ENCODE peak calls at places on chromosomes 13 and 19, in eight cellular contexts. H is astrocyte of the spinal cord; G is CD4-positive, alpha-beta memory T cell; M is heart right ventricle; P is gastrocnemius medialis; N is cardiac fibroblast; Q is uterus; A is keratinocyte. Z is an unnamed sample.

GRCh38 chr13:72666391-72666790 is 61.0 kb downstream of the MZT1 start:
- DNase-seq in M (no peak), H (no peak), G (no peak), N (no peak), Q (no peak), A (no peak), P (no peak), Z (no peak)

GRCh38 chr13:46339035-46339666 is 47.9 kb downstream of the RUBCNL start:
- DNase-seq in M (no peak), A (no peak), H (peak), N (peak), Q (no peak), G (no peak), P (peak), Z (no peak)

GRCh38 chr13:22945321-22946226 is 235.2 kb upstream of the SGCG start:
- DNase-seq in A (no peak), P (no peak), Q (no peak), N (no peak), M (no peak), H (no peak), G (no peak), Z (no peak)

GRCh38 chr13:40236566-40237168 is 429.8 kb downstream of the FOXO1 start:
- DNase-seq in Q (peak), N (peak), M (no peak), P (peak), G (no peak), H (no peak), A (no peak), Z (no peak)

GRCh38 chr19:21709464-21709863 is 57.9 kb downstream of the ZNF100 start:
- DNase-seq in M (no peak), N (no peak), H (no peak), A (no peak), Q (no peak), G (no peak), P (no peak), Z (no peak)

GRCh38 chr19:461664-462551 is 1.1 kb upstream of the SHC2 start:
- DNase-seq in N (no peak), Q (peak), G (no peak), H (no peak), M (peak), A (no peak), P (no peak), Z (no peak)

GRCh38 chr13:110812111-110812868 is 98.8 kb downstream of the ING1 start:
- DNase-seq in M (no peak), H (peak), A (no peak), N (peak), Q (no peak), G (no peak), P (no peak), Z (no peak)

GRCh38 chr13:37681295-37682032 is 82.9 kb upstream of the POSTN start:
- DNase-seq in H (peak), M (no peak), G (no peak), N (peak), Q (no peak), A (no peak), P (no peak), Z (no peak)

GRCh38 chr13:26964278-26965057 is 203.9 kb upstream of the GPR12 start:
- DNase-seq in P (no peak), M (peak), A (no peak), Q (no peak), G (no peak), H (no peak), N (peak), Z (peak)

GRCh38 chr19:11244846-11245589 is 5.6 kb downstream of the ANGPTL8 start:
- DNase-seq in N (no peak), P (no peak), Q (no peak), A (no peak), G (no peak), M (no peak), H (no peak), Z (no peak)

GRCh38 chr19:5621945-5622464 is 571 bp downstream of the SAFB2 start:
- DNase-seq in P (no peak), H (no peak), A (no peak), Q (peak), M (peak), G (peak), N (peak), Z (no peak)

GRCh38 chr13:40190656-40191100 is 475.8 kb downstream of the FOXO1 start:
- DNase-seq in N (peak), Q (peak), H (peak), G (peak), M (no peak), A (peak), P (no peak), Z (peak)

GRCh38 chr13:25882732-25883357 is 169.0 kb downstream of the SHISA2 start:
- DNase-seq in N (no peak), M (no peak), A (no peak), G (no peak), H (peak), Q (no peak), P (no peak), Z (no peak)

GRCh38 chr13:33322965-33323668 is 37.6 kb upstream of the STARD13 start:
- DNase-seq in G (no peak), H (no peak), Q (no peak), N (no peak), M (no peak), A (no peak), P (no peak), Z (no peak)

GRCh38 chr13:112766336-112766735 is 76.5 kb downstream of the ATP11A start:
- DNase-seq in G (no peak), H (no peak), P (no peak), Q (no peak), M (no peak), A (no peak), N (no peak), Z (no peak)

GRCh38 chr13:89806594-89806993 is 1540.9 kb upstream of the MIR17HG start:
- DNase-seq in N (no peak), A (no peak), P (no peak), H (no peak), Q (no peak), G (no peak), M (no peak), Z (no peak)

GRCh38 chr13:93248627-93249047 is 22.0 kb downstream of the GPC6 start:
- DNase-seq in Q (no peak), A (no peak), M (no peak), P (no peak), H (peak), G (no peak), N (no peak), Z (no peak)

GRCh38 chr13:112814905-112815585 is 125.2 kb downstream of the ATP11A start:
- DNase-seq in N (peak), H (peak), P (no peak), G (no peak), A (no peak), M (peak), Q (no peak), Z (no peak)

GRCh38 chr13:79481685-79482052 is 714 bp downstream of the NDFIP2 start:
- DNase-seq in M (no peak), G (no peak), Q (no peak), A (no peak), N (no peak), P (no peak), H (no peak), Z (peak)

GRCh38 chr19:1408300-1409203 is 1.2 kb downstream of the DAZAP1 start:
- DNase-seq in M (peak), A (no peak), N (peak), H (peak), G (peak), P (no peak), Q (no peak), Z (peak)

GRCh38 chr13:77779461-77780272 is 82.2 kb downstream of the SLAIN1 start:
- DNase-seq in Q (peak), P (no peak), N (peak), H (peak), G (peak), M (no peak), A (peak), Z (peak)

GRCh38 chr13:44429311-44429710 is 55.7 kb downstream of the SERP2 start:
- DNase-seq in M (no peak), P (no peak), G (no peak), A (no peak), Q (no peak), H (no peak), N (no peak), Z (no peak)

GRCh38 chr13:29428310-29428991 is 167.0 kb downstream of the SLC7A1 start:
- DNase-seq in A (no peak), P (no peak), G (no peak), Q (no peak), M (peak), H (no peak), N (peak), Z (no peak)

GRCh38 chr13:40522234-40522633 is 144.2 kb downstream of the FOXO1 start:
- DNase-seq in Q (no peak), M (no peak), N (no peak), H (no peak), G (no peak), A (no peak), P (no peak), Z (no peak)

GRCh38 chr13:102774596-102775375 is 1.2 kb upstream of the TEX30 start:
- DNase-seq in P (no peak), A (no peak), M (no peak), Q (no peak), G (no peak), H (no peak), N (no peak), Z (no peak)

GRCh38 chr19:18141031-18141430 is 11.9 kb upstream of the PIK3R2 start:
- DNase-seq in M (no peak), N (peak), A (no peak), P (no peak), Q (no peak), H (no peak), G (no peak), Z (no peak)

GRCh38 chr19:38032151-38032550 is 125.1 kb downstream of the SIPA1L3 start:
- DNase-seq in H (peak), N (peak), Q (no peak), M (no peak), A (no peak), G (no peak), P (no peak), Z (no peak)

GRCh38 chr19:45902651-45903625 is 525 bp upstream of the MYPOP start:
- DNase-seq in A (peak), P (peak), Q (peak), H (peak), N (peak), M (peak), G (peak), Z (peak)

GRCh38 chr13:37173214-37173613 is 67.8 kb upstream of the CSNK1A1L start:
- DNase-seq in N (peak), Q (no peak), M (no peak), H (peak), P (no peak), A (no peak), G (no peak), Z (no peak)

GRCh38 chr19:23887642-23888041 is 27.0 kb upstream of the ZNF726 start:
- DNase-seq in H (no peak), N (no peak), A (no peak), M (no peak), P (no peak), Q (no peak), G (no peak), Z (no peak)

GRCh38 chr13:40377783-40378182 is 288.7 kb downstream of the FOXO1 start:
- DNase-seq in G (no peak), Q (peak), P (no peak), A (no peak), H (peak), N (peak), M (no peak), Z (no peak)

GRCh38 chr19:33777753-33778088 is 18.9 kb upstream of the KCTD15 start:
- DNase-seq in N (no peak), A (no peak), Q (no peak), G (no peak), M (no peak), P (no peak), H (no peak), Z (no peak)

GRCh38 chr19:33779849-33780248 is 16.8 kb upstream of the KCTD15 start:
- DNase-seq in M (no peak), H (no peak), P (no peak), G (no peak), N (no peak), A (no peak), Q (no peak), Z (no peak)

GRCh38 chr19:33777351-33777750 is 19.3 kb upstream of the KCTD15 start:
- DNase-seq in Q (no peak), A (no peak), H (no peak), N (no peak), M (no peak), P (no peak), G (no peak), Z (no peak)

GRCh38 chr19:33780251-33780650 is 16.4 kb upstream of the KCTD15 start:
- DNase-seq in A (no peak), G (no peak), H (no peak), P (no peak), N (no peak), M (no peak), Q (no peak), Z (no peak)

DNA sequence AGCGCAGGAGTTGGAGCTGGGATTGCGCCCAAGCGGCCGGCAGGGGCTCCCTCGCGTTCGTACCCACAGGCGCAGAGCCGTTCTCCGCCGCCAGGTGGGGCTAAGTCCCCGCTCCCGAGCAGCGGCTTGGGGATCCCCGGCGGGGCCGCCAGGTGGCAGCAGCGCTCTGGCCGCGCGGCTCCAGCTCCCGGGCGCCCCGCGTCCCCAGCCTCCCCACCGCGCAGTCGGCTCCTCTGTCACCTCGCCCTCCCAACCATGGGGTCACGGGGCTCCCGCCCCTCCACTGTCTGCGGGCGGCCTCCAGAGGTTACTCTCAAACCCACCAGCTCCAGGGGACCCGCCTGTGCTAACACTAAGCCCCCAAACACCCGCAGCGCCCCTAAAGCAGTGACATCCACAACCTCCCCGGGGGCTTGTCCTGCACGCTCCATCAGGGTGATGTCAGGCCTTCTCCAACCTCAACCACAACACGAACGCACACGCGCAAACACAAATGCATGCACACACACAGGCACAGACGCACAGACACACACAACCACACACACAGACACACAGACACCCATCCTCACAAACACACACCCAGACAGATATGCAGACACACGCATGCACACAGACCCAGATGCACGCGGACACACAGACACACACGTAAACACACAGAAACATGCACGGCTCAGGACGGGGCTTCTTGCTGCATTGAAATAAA is 18.4 kb upstream of the KCTD15 start:
- DNase-seq in Q (peak), N (peak), P (peak), M (peak), G (peak), A (no peak), H (peak), Z (peak)
- H3K4me3 ChIP-seq in Q (no peak), N (no peak), P (no peak), M (no peak), G (no peak), A (no peak), H (no peak), Z (no peak)

DNA sequence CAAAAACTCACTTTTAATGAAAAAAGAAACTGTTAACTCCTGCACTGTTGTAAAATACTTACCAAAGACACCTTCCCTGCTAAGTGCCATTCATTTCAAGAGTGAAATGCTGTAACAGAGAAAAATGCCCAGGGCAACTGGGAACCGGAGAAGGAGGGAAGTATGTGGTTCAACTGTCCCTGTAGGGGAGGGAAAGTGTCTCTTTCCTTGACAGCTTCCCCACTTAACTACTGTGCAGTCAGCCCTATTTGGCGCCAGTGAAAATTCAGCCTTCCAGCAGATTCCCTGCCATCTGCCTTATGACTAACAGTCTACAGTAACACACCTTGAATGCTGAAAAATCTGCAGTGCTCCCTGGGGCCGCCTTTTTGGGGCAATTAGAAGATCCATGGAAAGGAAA is 789.0 kb downstream of the DIAPH3 start:
- DNase-seq in A (no peak), G (no peak), N (no peak), M (no peak), H (no peak), P (no peak), Q (no peak), Z (no peak)
- H3K4me3 ChIP-seq in A (no peak), G (no peak), N (no peak), M (no peak), H (no peak), P (no peak), Q (no peak), Z (no peak)

GRCh38 chr19:48418317-48419064 is 25.0 kb downstream of the GRIN2D start:
- DNase-seq in Q (no peak), M (no peak), G (no peak), H (peak), P (no peak), N (no peak), A (no peak), Z (no peak)
- H3K4me3 ChIP-seq in Q (no peak), M (no peak), G (no peak), H (no peak), P (no peak), N (no peak), A (no peak), Z (no peak)

GRCh38 chr19:4376991-4377781 is 23.2 kb downstream of the SH3GL1 start:
- DNase-seq in M (no peak), Q (no peak), A (no peak), H (peak), N (no peak), P (peak), G (no peak), Z (no peak)

GRCh38 chr19:4380254-4380727 is 20.1 kb downstream of the SH3GL1 start:
- DNase-seq in P (no peak), H (no peak), M (peak), N (no peak), A (no peak), G (peak), Q (peak), Z (peak)

GRCh38 chr19:4378886-4379285 is 21.5 kb downstream of the SH3GL1 start:
- DNase-seq in G (no peak), Q (no peak), A (no peak), P (no peak), M (no peak), N (no peak), H (no peak), Z (no peak)

GRCh38 chr19:4376245-4376990 is 23.9 kb downstream of the SH3GL1 start:
- DNase-seq in P (no peak), H (no peak), A (no peak), Q (no peak), G (no peak), M (no peak), N (no peak), Z (no peak)

GRCh38 chr19:4379383-4380253 is 20.7 kb downstream of the SH3GL1 start:
- DNase-seq in H (peak), Q (peak), G (peak), A (peak), P (peak), N (peak), M (no peak), Z (peak)
- H3K4me3 ChIP-seq in H (no peak), Q (no peak), G (peak), A (no peak), P (no peak), N (no peak), M (peak), Z (peak)

GRCh38 chr19:13023666-13024065 is 28.4 kb downstream of the NFIX start:
- DNase-seq in A (no peak), G (no peak), N (no peak), Q (no peak), M (no peak), H (no peak), P (no peak), Z (no peak)
- H3K4me3 ChIP-seq in A (peak), G (no peak), N (peak), Q (peak), M (peak), H (peak), P (peak), Z (no peak)

GRCh38 chr19:55226273-55226672 is 2.3 kb downstream of the TMEM86B start:
- DNase-seq in H (no peak), P (no peak), A (no peak), N (no peak), M (no peak), G (no peak), Q (no peak), Z (no peak)

GRCh38 chr19:55224038-55224665 is 4.4 kb downstream of the TMEM86B start:
- DNase-seq in M (no peak), H (no peak), Q (no peak), G (no peak), P (no peak), N (no peak), A (no peak), Z (no peak)

GRCh38 chr19:55227241-55228014 is 1.1 kb downstream of the TMEM86B start:
- DNase-seq in M (no peak), H (no peak), G (no peak), A (no peak), Q (no peak), N (no peak), P (no peak), Z (no peak)

GRCh38 chr19:55226788-55227187 is 1.8 kb downstream of the TMEM86B start:
- DNase-seq in G (no peak), M (no peak), H (no peak), Q (no peak), A (no peak), N (no peak), P (no peak), Z (no peak)

DNA sequence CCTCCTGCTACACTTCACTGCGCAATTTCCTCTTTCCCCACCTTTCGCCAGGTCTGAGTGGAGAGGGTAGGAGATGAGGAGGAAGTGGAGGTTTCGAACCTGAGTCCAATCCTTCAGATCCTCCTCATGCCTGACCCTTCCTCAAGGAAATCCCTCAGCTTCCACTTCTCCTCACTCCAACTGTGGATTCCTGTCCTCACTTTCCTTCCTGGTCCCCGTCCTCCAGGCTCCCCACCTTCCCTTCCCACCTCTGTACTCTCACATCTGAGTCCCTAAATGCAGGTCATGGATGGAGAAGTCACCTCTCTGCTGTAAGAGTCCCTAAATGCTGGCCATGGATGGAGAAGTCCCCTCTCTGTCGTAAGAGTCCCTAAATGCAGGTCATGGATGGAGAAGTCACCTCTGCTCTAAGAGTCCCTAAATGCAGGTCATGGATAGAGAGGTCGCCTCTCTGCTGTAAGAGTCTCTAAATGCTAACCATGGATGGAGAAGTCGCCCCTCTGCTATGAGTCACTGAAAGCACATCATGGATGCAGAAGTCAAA is 3.1 kb downstream of the TMEM86B start:
- DNase-seq in H (no peak), Q (no peak), N (no peak), A (no peak), P (no peak), G (no peak), M (no peak), Z (no peak)
- H3K4me3 ChIP-seq in H (no peak), Q (no peak), N (no peak), A (no peak), P (no peak), G (no peak), M (no peak), Z (no peak)

DNA sequence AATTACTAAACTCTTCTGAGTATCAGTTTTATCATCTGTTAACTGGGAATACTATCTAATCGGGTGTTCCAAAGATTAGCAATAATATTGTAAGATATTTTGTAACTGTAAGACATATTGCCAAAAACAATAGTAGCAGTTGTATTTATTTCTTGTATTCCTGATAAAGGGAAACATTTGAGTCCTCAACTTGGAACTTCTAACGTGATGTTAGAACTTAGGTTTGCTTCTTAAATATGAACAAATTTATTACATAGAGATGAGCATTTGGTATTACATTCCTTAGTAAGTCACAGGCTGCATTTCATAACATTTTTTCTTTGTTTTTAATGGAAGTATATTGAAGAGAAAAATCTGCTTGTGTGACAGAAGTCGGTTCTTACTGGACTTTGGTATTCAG is 225.3 kb downstream of the NALCN start:
- DNase-seq in G (no peak), P (no peak), N (no peak), M (no peak), H (no peak), Q (no peak), A (no peak), Z (no peak)
- H3K4me3 ChIP-seq in G (no peak), P (no peak), N (no peak), M (no peak), H (no peak), Q (no peak), A (no peak), Z (no peak)